ENCODE peak calls at places on chromosomes 4 and X, in six cellular contexts. U, Z, Q, M, A and C are unnamed samples.

GRCh38 chr4:138275216-138275615 is 33.1 kb upstream of the SLC7A11 start:
- DNase-seq in U (no peak), Z (no peak), Q (no peak), M (no peak), A (no peak), C (no peak)

GRCh38 chr4:65943076-65943475 is 272.8 kb upstream of the EPHA5 start:
- DNase-seq in U (no peak), Z (no peak), Q (no peak), M (peak), A (no peak), C (peak)

GRCh38 chrX:40628506-40628905 is 5.3 kb downstream of the MPC1L start:
- DNase-seq in U (no peak), Z (peak), Q (no peak), M (no peak), A (no peak), C (no peak)

GRCh38 chr4:22778547-22779163 is 85.9 kb downstream of the GBA3 start:
- DNase-seq in U (no peak), Z (no peak), Q (no peak), M (no peak), A (no peak), C (no peak)

GRCh38 chr4:28225005-28225404 is 1364.4 kb downstream of the STIM2 start:
- DNase-seq in U (no peak), Z (peak), Q (no peak), M (peak), A (no peak), C (peak)

GRCh38 chr4:83212041-83212851 is 72.4 kb downstream of the COQ2 start:
- DNase-seq in U (no peak), Z (no peak), Q (no peak), M (no peak), A (no peak), C (no peak)

GRCh38 chr4:21544410-21544809 is 404.2 kb downstream of the KCNIP4 start:
- DNase-seq in U (no peak), Z (no peak), Q (no peak), M (no peak), A (no peak), C (no peak)

GRCh38 chrX:74534569-74535038 is 79.8 kb downstream of the RLIM start:
- DNase-seq in U (no peak), Z (peak), Q (no peak), M (no peak), A (no peak), C (peak)

GRCh38 chrX:153469811-153470410 is 465 bp downstream of the HAUS7 start:
- DNase-seq in U (no peak), Z (peak), Q (no peak), M (no peak), A (no peak), C (peak)

GRCh38 chr4:102429553-102429952 is 71.6 kb upstream of the NFKB1 start:
- DNase-seq in U (no peak), Z (no peak), Q (no peak), M (peak), A (no peak), C (peak)

GRCh38 chr4:53721276-53721675 is 130.0 kb upstream of the LNX1 start:
- DNase-seq in U (no peak), Z (no peak), Q (no peak), M (no peak), A (no peak), C (peak)

GRCh38 chr4:21304061-21304541 is 603.8 kb downstream of the PACRGL start:
- DNase-seq in U (no peak), Z (no peak), Q (no peak), M (no peak), A (peak), C (no peak)

GRCh38 chr4:1982124-1983052 is 26.4 kb downstream of the NELFA start:
- DNase-seq in U (peak), Z (no peak), Q (no peak), M (peak), A (no peak), C (no peak)

GRCh38 chr4:13159041-13159620 is 325.0 kb downstream of the RAB28 start:
- DNase-seq in U (no peak), Z (no peak), Q (no peak), M (no peak), A (no peak), C (no peak)

GRCh38 chr4:109701566-109702399 is 1.5 kb downstream of the CASP6 start:
- DNase-seq in U (no peak), Z (peak), Q (no peak), M (no peak), A (no peak), C (no peak)

GRCh38 chrX:25019707-25020390 is 4.1 kb upstream of the ARX start:
- DNase-seq in U (no peak), Z (no peak), Q (no peak), M (no peak), A (no peak), C (no peak)

GRCh38 chr4:85491527-85491926 is 16.6 kb downstream of the ARHGAP24 start:
- DNase-seq in U (no peak), Z (no peak), Q (no peak), M (no peak), A (no peak), C (no peak)
- TF ChIP-seq CTCF in U (no peak), Z (no peak), Q (no peak), M (no peak), A (no peak), C (no peak)

GRCh38 chr4:144699565-144699964 is 53.6 kb downstream of the HHIP start:
- DNase-seq in U (no peak), Z (no peak), Q (no peak), M (no peak), A (no peak), C (peak)
- TF ChIP-seq CTCF in U (no peak), Z (no peak), Q (no peak), M (no peak), A (no peak), C (no peak)

DNA sequence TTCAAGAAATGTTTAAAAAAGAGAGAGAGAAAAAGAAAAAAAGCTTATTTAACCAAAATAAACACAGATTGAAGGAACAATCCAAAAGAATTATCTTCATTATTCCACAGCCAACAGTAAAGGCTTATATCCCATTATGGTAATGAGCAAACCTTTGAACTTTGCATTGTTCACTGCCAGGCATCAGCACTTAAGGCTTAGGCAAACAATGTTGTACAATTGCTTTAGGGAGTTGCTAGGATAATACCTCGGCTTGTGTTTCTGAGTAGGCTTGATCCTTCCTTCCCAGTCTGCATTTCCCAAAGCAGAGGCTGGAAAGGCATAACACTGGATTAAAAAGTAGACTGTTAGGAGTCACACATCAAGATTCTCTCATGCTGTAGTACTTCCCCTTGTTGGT is 352.7 kb upstream of the IGFBP7 start:
- DNase-seq in U (no peak), Z (no peak), Q (no peak), M (no peak), A (no peak), C (no peak)
- TF ChIP-seq CTCF in U (no peak), Z (no peak), Q (no peak), M (no peak), A (no peak), C (no peak)

DNA sequence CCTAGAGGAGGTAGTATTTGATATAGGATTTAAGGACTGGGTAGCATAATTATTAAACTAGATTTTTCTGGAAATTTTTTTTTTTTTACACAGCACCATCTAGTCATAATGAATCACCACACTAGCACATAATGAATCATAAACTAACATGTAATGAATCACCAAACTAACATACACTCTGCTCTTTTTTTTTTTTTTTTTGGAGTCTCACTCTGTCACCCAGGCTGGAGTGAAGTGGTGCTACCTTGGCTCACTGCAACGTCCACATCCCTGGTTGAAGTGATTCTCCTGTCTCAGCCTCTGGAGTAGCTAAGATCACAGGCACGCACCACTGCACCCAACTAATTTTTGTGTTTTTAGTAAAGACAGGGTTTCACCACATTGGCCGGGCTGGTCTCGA is 92.5 kb downstream of the FAM13A start:
- DNase-seq in U (no peak), Z (no peak), Q (no peak), M (peak), A (no peak), C (peak)
- TF ChIP-seq CTCF in U (no peak), Z (no peak), Q (no peak), M (no peak), A (no peak), C (no peak)

GRCh38 chr4:132614682-132615081 is 534.4 kb upstream of the PCDH10 start:
- DNase-seq in U (no peak), Z (no peak), Q (no peak), M (no peak), A (no peak), C (no peak)
- TF ChIP-seq CTCF in U (peak), Z (no peak), Q (no peak), M (no peak), A (peak), C (peak)

DNA sequence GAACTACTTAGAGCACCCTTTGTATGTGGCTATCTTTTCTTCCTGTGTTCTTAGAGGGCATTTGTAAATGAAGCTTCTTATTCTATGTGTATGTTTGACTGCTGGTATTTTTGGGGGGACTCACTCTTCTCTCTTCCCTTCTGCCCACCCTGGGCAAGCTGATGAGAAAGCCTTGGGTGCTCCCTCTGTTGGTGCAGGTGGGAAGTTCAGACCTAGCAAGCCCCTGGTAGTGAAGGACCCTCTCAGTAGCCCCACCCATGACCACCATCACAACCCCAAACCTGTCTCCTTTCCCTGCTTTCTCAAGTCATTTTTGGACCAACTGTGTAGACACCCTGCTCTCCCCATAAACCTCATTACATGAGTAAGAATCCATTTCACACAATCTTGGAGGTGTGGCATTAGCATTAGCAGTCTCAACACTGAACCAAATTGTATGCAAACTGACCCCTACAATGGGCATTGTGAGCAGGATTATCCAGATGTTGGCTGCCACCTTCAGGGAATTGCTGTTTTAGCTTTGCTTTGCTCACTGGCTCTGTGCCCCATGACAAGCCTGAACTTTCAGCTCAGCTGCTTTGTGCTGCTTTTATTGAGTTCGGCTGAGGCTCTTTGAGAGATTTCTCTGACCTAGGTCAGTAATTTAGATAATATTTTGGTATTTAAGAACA is 27.9 kb downstream of the TRIM61 start:
- DNase-seq in U (no peak), Z (no peak), Q (no peak), M (no peak), A (no peak), C (no peak)
- TF ChIP-seq CTCF in U (no peak), Z (peak), Q (no peak), M (no peak), A (no peak), C (no peak)

GRCh38 chr4:119493419-119493818 is 135.2 kb downstream of the PDE5A start:
- DNase-seq in U (no peak), Z (peak), Q (no peak), M (peak), A (no peak), C (peak)
- TF ChIP-seq CTCF in U (peak), Z (no peak), Q (no peak), M (peak), A (no peak), C (peak)

DNA sequence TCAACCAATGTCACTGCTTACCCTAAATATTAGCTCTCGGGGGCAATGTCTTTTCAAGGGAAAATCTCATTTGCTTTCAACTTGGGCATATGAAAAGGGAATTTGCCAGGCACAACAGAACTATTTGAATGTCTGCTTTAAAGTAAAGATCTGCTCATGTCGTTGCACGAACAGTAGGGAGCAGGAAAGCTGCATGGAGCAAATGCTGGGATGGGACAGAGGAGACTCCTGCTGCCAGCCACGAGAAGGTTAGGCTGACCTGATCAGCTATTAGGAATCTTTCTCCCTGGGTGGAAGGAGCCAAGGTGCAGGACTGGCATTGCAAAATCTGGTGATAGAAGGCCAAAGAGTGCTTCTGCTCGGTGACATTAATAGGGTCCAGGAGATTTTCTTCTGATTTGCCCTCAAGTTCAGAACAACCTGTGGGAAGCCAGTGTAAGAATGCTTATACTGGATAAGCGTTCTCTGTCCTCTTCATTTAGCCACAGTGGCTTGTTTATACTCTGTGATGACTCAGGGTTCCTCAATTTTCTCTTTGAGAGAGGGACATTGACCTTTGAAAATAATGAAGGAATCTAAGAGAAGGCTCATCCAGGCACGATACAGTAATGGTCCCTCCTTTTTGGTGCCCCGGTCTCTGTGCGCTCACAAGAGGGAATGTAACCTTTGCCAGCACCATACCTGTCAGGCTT is 22.9 kb downstream of the FHL1 start:
- DNase-seq in U (no peak), Z (no peak), Q (no peak), M (no peak), A (no peak), C (peak)
- TF ChIP-seq CTCF in U (peak), Z (no peak), Q (no peak), M (no peak), A (no peak), C (peak)

GRCh38 chr4:8156617-8157016 is 2.0 kb downstream of the ABLIM2 start:
- DNase-seq in U (no peak), Z (no peak), Q (no peak), M (no peak), A (no peak), C (no peak)

GRCh38 chr4:8155048-8155447 is 3.6 kb downstream of the ABLIM2 start:
- DNase-seq in U (no peak), Z (no peak), Q (no peak), M (no peak), A (no peak), C (peak)

GRCh38 chr4:8157496-8157895 is 1.1 kb downstream of the ABLIM2 start:
- DNase-seq in U (no peak), Z (peak), Q (no peak), M (no peak), A (no peak), C (no peak)

GRCh38 chr4:8157944-8158709 is 486 bp downstream of the ABLIM2 start:
- DNase-seq in U (no peak), Z (no peak), Q (no peak), M (no peak), A (no peak), C (no peak)

GRCh38 chr4:8155660-8156421 is 2.8 kb downstream of the ABLIM2 start:
- DNase-seq in U (no peak), Z (no peak), Q (no peak), M (no peak), A (no peak), C (no peak)
- TF ChIP-seq CTCF in U (no peak), Z (no peak), Q (no peak), M (no peak), A (no peak), C (peak)